ENCODE peak calls at places on chromosomes 3 and 15, in five cellular contexts. H, G, P, B and X are unnamed samples.

GRCh38 chr3:128726691-128727031 is 678 bp downstream of the RAB7A start:
- DNase-seq in H (no peak), B (no peak), G (peak; percentile 45), P (peak; percentile 11), X (peak; percentile 19)

GRCh38 chr15:85763157-85763556 is 31.6 kb downstream of the KLHL25 start:
- DNase-seq in H (no peak), G (no peak), P (no peak), B (no peak), X (no peak)

GRCh38 chr3:98329392-98330124 is 24.1 kb upstream of the OR5K4 start:
- DNase-seq in B (no peak), G (peak; percentile 15), P (peak; percentile 62), H (peak; percentile 32), X (peak; percentile 29)

GRCh38 chr3:127103116-127103515 is 89.8 kb upstream of the PRR23E start:
- DNase-seq in P (peak; percentile 73), H (peak; percentile 32), B (no peak), G (no peak), X (no peak)

GRCh38 chr3:98645039-98645438 is 51.6 kb upstream of the CPOX start:
- DNase-seq in P (no peak), G (no peak), B (no peak), H (no peak), X (no peak)

GRCh38 chr3:184200825-184201224 is 14.8 kb downstream of the ABCF3 start:
- DNase-seq in P (no peak), H (no peak), G (no peak), B (no peak), X (no peak)

GRCh38 chr3:41362638-41363559 is 163.6 kb downstream of the CTNNB1 start:
- DNase-seq in B (no peak), H (no peak), P (no peak), G (no peak), X (no peak)

GRCh38 chr3:65233561-65233960 is 545.8 kb upstream of the ADAMTS9 start:
- DNase-seq in G (no peak), B (no peak), P (no peak), H (no peak), X (no peak)

GRCh38 chr3:138458774-138459499 is 24.5 kb downstream of the ESYT3 start:
- DNase-seq in G (no peak), B (no peak), P (no peak), H (no peak), X (no peak)

GRCh38 chr3:10628902-10629700 is 123.7 kb upstream of the ATP2B2 start:
- DNase-seq in P (peak; percentile 89), H (no peak), B (no peak), G (no peak), X (no peak)

GRCh38 chr15:97747342-97747741 is 213.2 kb upstream of the ARRDC4 start:
- DNase-seq in B (no peak), P (no peak), G (no peak), H (no peak), X (no peak)

GRCh38 chr3:108527827-108528226 is 17.4 kb upstream of the MYH15 start:
- DNase-seq in P (no peak), H (no peak), G (no peak), B (no peak), X (no peak)

GRCh38 chr15:43487271-43487895 is 5.6 kb downstream of the TP53BP1 start:
- DNase-seq in G (no peak), B (no peak), H (no peak), P (no peak), X (no peak)

GRCh38 chr3:56421205-56421604 is 47.1 kb downstream of the ERC2 start:
- DNase-seq in P (no peak), H (no peak), B (no peak), G (no peak), X (no peak)

GRCh38 chr3:6697722-6698121 is 163.2 kb upstream of the GRM7 start:
- DNase-seq in B (no peak), H (no peak), G (no peak), P (no peak), X (no peak)

GRCh38 chr3:170692720-170693119 is 106.8 kb upstream of the SLC7A14 start:
- DNase-seq in B (no peak), G (no peak), H (no peak), P (no peak), X (no peak)

GRCh38 chr15:33215941-33216872 is 21.7 kb upstream of the FMN1 start:
- DNase-seq in H (peak; percentile 3), P (no peak), G (no peak), B (no peak), X (no peak)

GRCh38 chr15:78077053-78077859 is at the start of gene TBC1D2B:
- DNase-seq in G (peak; percentile 59), H (no peak), B (no peak), P (peak; percentile 44), X (peak; percentile 24)

GRCh38 chr3:101803152-101803782 is 24.3 kb downstream of the NXPE3 start:
- DNase-seq in P (peak; percentile 73), H (peak; percentile 34), G (peak; percentile 47), B (no peak), X (peak; percentile 7)

GRCh38 chr15:66165856-66166255 is 87.7 kb downstream of the MEGF11 start:
- DNase-seq in P (peak; percentile 58), B (no peak), G (no peak), H (no peak), X (no peak)

GRCh38 chr3:21778715-21779114 is 27.7 kb upstream of the ZNF385D start:
- DNase-seq in H (no peak), B (no peak), P (no peak), G (no peak), X (no peak)

GRCh38 chr3:112894258-112894657 is 47.6 kb upstream of the CD200R1L start:
- DNase-seq in G (no peak), H (no peak), B (peak; percentile 8), P (no peak), X (no peak)

GRCh38 chr3:12138044-12138443 is 20.7 kb downstream of the TIMP4 start:
- DNase-seq in B (no peak), G (peak; percentile 9), H (no peak), P (no peak), X (no peak)

GRCh38 chr15:40430271-40430805 is 10.4 kb upstream of the BAHD1 start:
- DNase-seq in G (no peak), H (no peak), B (peak; percentile 98), P (no peak), X (no peak)